ENCODE peak calls at places on chromosomes 4 and X, in eight cellular contexts. D, Z, U, X, F, H, E and J are unnamed samples. For H3K36me3, the result is how much of the 10 kb centered on the place peaks cover.

GRCh38 chr4:92483341-92483740 is 179.6 kb downstream of the GRID2 start:
- DNase-seq in F (no peak), E (no peak), Z (no peak), X (no peak), D (no peak), U (no peak), H (no peak), J (no peak)

GRCh38 chr4:54661686-54662085 is 3.9 kb downstream of the KIT start:
- DNase-seq in X (no peak), E (no peak), F (peak), D (no peak), H (no peak), Z (no peak), U (no peak), J (peak)

GRCh38 chrX:130079824-130080406 is 30.4 kb downstream of the ELF4 start:
- DNase-seq in Z (no peak), E (no peak), U (peak), D (no peak), X (no peak), F (peak), H (no peak), J (peak)

GRCh38 chrX:28920554-28920953 is 333.3 kb downstream of the IL1RAPL1 start:
- DNase-seq in E (no peak), X (no peak), Z (no peak), U (no peak), D (no peak), H (no peak), F (no peak), J (no peak)

GRCh38 chr4:145538636-145539035 is 57.0 kb downstream of the SMAD1 start:
- DNase-seq in H (no peak), F (no peak), Z (no peak), D (no peak), X (no peak), U (no peak), E (no peak), J (no peak)

GRCh38 chrX:72394518-72395163 is 88.9 kb upstream of the CITED1 start:
- DNase-seq in F (no peak), X (no peak), E (no peak), U (peak), D (no peak), Z (no peak), H (no peak), J (no peak)

GRCh38 chrX:68249401-68249831 is 183.9 kb downstream of the OPHN1 start:
- DNase-seq in Z (no peak), F (no peak), D (no peak), X (no peak), U (peak), H (no peak), E (peak), J (no peak)

GRCh38 chr4:673349-674091 is 556 bp downstream of the ATP5ME start:
- DNase-seq in X (no peak), D (no peak), Z (no peak), F (no peak), H (peak), E (peak), U (no peak), J (no peak)

GRCh38 chr4:101337688-101338087 is 9.6 kb downstream of the PPP3CA start:
- DNase-seq in Z (no peak), E (no peak), D (no peak), F (peak), X (no peak), U (no peak), H (no peak), J (no peak)

GRCh38 chr4:6121941-6122340 is 78.4 kb downstream of the JAKMIP1 start:
- DNase-seq in Z (no peak), E (no peak), U (no peak), H (no peak), F (no peak), X (no peak), D (no peak), J (no peak)

GRCh38 chr4:2811830-2812599 is 19.1 kb downstream of the SH3BP2 start:
- DNase-seq in X (no peak), D (no peak), U (peak), Z (peak), H (peak), F (no peak), E (peak), J (peak)
- H3K36me3 ChIP-seq in X (under half), D (under half), U (under half), Z (under half), H (under half), F (under half), E (under half), J (under half)

GRCh38 chr4:117560329-117560728 is 474.0 kb upstream of the NDST3 start:
- DNase-seq in F (peak), H (no peak), Z (no peak), X (no peak), D (no peak), E (no peak), U (no peak), J (no peak)
- TF ChIP-seq CTCF in F (peak), H (no peak), Z (peak), X (no peak), D (no peak), E (no peak), U (no peak), J (no peak)

GRCh38 chr4:110344165-110344564 is 131.8 kb upstream of the ENPEP start:
- DNase-seq in D (no peak), E (no peak), X (no peak), F (no peak), U (no peak), H (no peak), Z (no peak), J (no peak)

GRCh38 chr4:110348711-110349383 is 127.1 kb upstream of the ENPEP start:
- DNase-seq in H (no peak), X (no peak), Z (peak), E (no peak), F (no peak), U (no peak), D (no peak), J (no peak)

GRCh38 chr4:110352670-110353442 is 123.1 kb upstream of the ENPEP start:
- DNase-seq in X (no peak), Z (no peak), E (no peak), F (no peak), U (no peak), D (no peak), H (no peak), J (no peak)

GRCh38 chr4:110347805-110348204 is 128.2 kb upstream of the ENPEP start:
- DNase-seq in Z (no peak), X (no peak), D (no peak), F (no peak), U (no peak), E (no peak), H (no peak), J (no peak)
- H3K36me3 ChIP-seq in Z (under half), X (under half), D (under half), F (under half), U (under half), E (under half), H (under half), J (under half)

DNA sequence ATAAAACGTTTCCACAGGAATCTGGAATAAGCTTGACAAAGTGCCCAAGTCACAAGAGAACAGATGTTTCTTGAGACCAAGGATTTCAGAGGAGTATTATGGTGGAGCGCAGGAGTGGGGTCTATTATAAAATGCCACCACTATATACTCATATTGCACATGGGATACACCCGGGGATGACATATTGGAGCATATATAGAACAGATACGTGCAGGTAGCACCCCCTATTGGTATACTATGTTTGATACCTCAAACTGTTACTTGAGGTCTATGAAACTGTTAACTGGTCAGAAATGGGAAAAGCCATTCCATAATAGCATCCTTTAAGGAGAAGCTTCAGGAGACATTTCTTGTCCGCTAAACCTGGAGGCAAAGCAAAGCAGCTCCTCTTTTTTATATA is 86.0 kb downstream of the PCYT1B start:
- DNase-seq in F (no peak), X (no peak), H (no peak), U (no peak), E (no peak), Z (no peak), D (no peak), J (no peak)
- TF ChIP-seq CTCF in F (peak), X (no peak), H (peak), U (no peak), E (no peak), Z (peak), D (no peak), J (no peak)